ENCODE peak calls at places on chromosomes 11 and 22, in four cellular contexts. C, R, Y and H are unnamed samples.

GRCh38 chr22:20794132-20794990 is 20.4 kb downstream of the SERPIND1 start:
- DNase-seq in Y (no peak), R (no peak), C (no peak), H (no peak)

GRCh38 chr11:14653090-14653489 is 9.5 kb downstream of the PDE3B start:
- DNase-seq in C (no peak), Y (no peak), R (no peak), H (no peak)

GRCh38 chr22:48234011-48234410 is 1471.6 kb downstream of the TBC1D22A start:
- DNase-seq in C (no peak), R (no peak), Y (no peak), H (no peak)

GRCh38 chr11:86043765-86044534 is 24.9 kb downstream of the PICALM start:
- DNase-seq in R (no peak), Y (no peak), C (no peak), H (no peak)

GRCh38 chr11:24496728-24497396 is at the start of gene LUZP2:
- DNase-seq in Y (no peak), C (peak), R (no peak), H (no peak)

GRCh38 chr11:110093407-110094297 is 460 bp downstream of the ZC3H12C start:
- DNase-seq in C (peak), R (peak), Y (no peak), H (peak)

GRCh38 chr11:39365809-39366436 is 2093.5 kb downstream of the LRRC4C start:
- DNase-seq in R (no peak), Y (no peak), C (no peak), H (no peak)

GRCh38 chr11:10693509-10694071 is at the start of gene IRAG1:
- DNase-seq in R (no peak), C (peak), Y (no peak), H (no peak)

GRCh38 chr22:25837288-25837900 is 95.4 kb downstream of the MYO18B start:
- DNase-seq in R (no peak), C (no peak), Y (no peak), H (no peak)

GRCh38 chr11:44632466-44633123 is 67.1 kb downstream of the CD82 start:
- DNase-seq in R (peak), Y (peak), C (peak), H (peak)

GRCh38 chr11:10522921-10523320 is 18.1 kb downstream of the RNF141 start:
- DNase-seq in C (no peak), Y (no peak), R (no peak), H (no peak)

GRCh38 chr22:45632791-45633515 is 38.7 kb upstream of the ATXN10 start:
- DNase-seq in C (no peak), Y (no peak), R (no peak), H (peak)

GRCh38 chr11:86247608-86248007 is 3.1 kb downstream of the EED start:
- DNase-seq in C (no peak), Y (no peak), R (peak), H (no peak)

GRCh38 chr11:89381094-89381493 is 110.1 kb downstream of the NOX4 start:
- DNase-seq in R (no peak), C (no peak), Y (no peak), H (no peak)

GRCh38 chr11:118609380-118610219 is 2.2 kb downstream of the PHLDB1 start:
- DNase-seq in R (no peak), C (peak), Y (no peak), H (no peak)

GRCh38 chr11:86358720-86359119 is 16.0 kb upstream of the CCDC81 start:
- DNase-seq in R (no peak), Y (no peak), C (no peak), H (no peak)

GRCh38 chr11:17004486-17005148 is 9.6 kb downstream of the PLEKHA7 start:
- DNase-seq in C (no peak), R (no peak), Y (no peak), H (no peak)

GRCh38 chr11:30697032-30697431 is 110.9 kb upstream of the MPPED2 start:
- DNase-seq in R (no peak), Y (no peak), C (no peak), H (no peak)

GRCh38 chr11:117826360-117826635 is 1.8 kb upstream of the FXYD2 start:
- DNase-seq in C (no peak), R (no peak), Y (no peak), H (no peak)

GRCh38 chr11:109929308-109929707 is 163.9 kb upstream of the ZC3H12C start:
- DNase-seq in R (no peak), Y (no peak), C (no peak), H (no peak)

GRCh38 chr22:40392618-40393017 is 22.2 kb downstream of the SGSM3 start:
- DNase-seq in R (no peak), C (no peak), Y (no peak), H (no peak)

GRCh38 chr11:120566176-120566575 is 54.6 kb downstream of the GRIK4 start:
- DNase-seq in R (no peak), Y (no peak), C (no peak), H (no peak)

GRCh38 chr11:74438681-74439080 is 28.7 kb downstream of the KCNE3 start:
- DNase-seq in R (no peak), Y (no peak), C (no peak), H (no peak)

GRCh38 chr11:57917632-57918031 is 106.0 kb upstream of the OR9Q1 start:
- DNase-seq in C (no peak), Y (no peak), R (no peak), H (no peak)

GRCh38 chr11:46367244-46367915 is 14.1 kb upstream of the MDK start:
- DNase-seq in C (peak), Y (no peak), R (peak), H (peak)

GRCh38 chr11:78419327-78419726 is 1.7 kb upstream of the GAB2 start:
- DNase-seq in C (no peak), R (no peak), Y (peak), H (no peak)

GRCh38 chr11:103591554-103591953 is 444.9 kb upstream of the DDI1 start:
- DNase-seq in Y (no peak), C (no peak), R (no peak), H (no peak)

GRCh38 chr22:41038732-41039131 is 53.7 kb upstream of the EP300 start:
- DNase-seq in Y (no peak), C (no peak), R (no peak), H (no peak)

GRCh38 chr11:44788536-44789227 is 61.9 kb downstream of the TSPAN18 start:
- DNase-seq in R (no peak), Y (no peak), C (no peak), H (no peak)

GRCh38 chr11:77100166-77101042 is 2.2 kb upstream of the OMP start:
- DNase-seq in Y (no peak), C (no peak), R (no peak), H (no peak)

GRCh38 chr11:44607324-44607962 is 42.0 kb downstream of the CD82 start:
- DNase-seq in R (no peak), Y (no peak), C (no peak), H (no peak)

GRCh38 chr11:65204646-65205601 is 23.2 kb downstream of the CAPN1 start:
- DNase-seq in Y (peak), C (peak), R (peak), H (peak)

GRCh38 chr11:67445515-67445914 is 2.2 kb upstream of the CORO1B start:
- DNase-seq in Y (no peak), C (no peak), R (no peak), H (no peak)

GRCh38 chr11:7965386-7965785 is at the start of gene NLRP10:
- DNase-seq in Y (no peak), C (no peak), R (no peak), H (no peak)

GRCh38 chr11:87304350-87304749 is 266.6 kb downstream of the TMEM135 start:
- DNase-seq in Y (no peak), R (no peak), C (no peak), H (no peak)

GRCh38 chr11:73464347-73464746 is 88.1 kb downstream of the RELT start:
- DNase-seq in R (no peak), C (no peak), Y (no peak), H (no peak)

GRCh38 chr11:17388609-17389204 is at the start of gene KCNJ11:
- DNase-seq in Y (peak), C (peak), R (no peak), H (no peak)

GRCh38 chr22:23179381-23180294 is 671 bp upstream of the BCR start:
- DNase-seq in R (no peak), Y (no peak), C (no peak), H (no peak)
- TF ChIP-seq HMGXB4 in R (peak), Y (no peak), C (no peak), H (no peak)

DNA sequence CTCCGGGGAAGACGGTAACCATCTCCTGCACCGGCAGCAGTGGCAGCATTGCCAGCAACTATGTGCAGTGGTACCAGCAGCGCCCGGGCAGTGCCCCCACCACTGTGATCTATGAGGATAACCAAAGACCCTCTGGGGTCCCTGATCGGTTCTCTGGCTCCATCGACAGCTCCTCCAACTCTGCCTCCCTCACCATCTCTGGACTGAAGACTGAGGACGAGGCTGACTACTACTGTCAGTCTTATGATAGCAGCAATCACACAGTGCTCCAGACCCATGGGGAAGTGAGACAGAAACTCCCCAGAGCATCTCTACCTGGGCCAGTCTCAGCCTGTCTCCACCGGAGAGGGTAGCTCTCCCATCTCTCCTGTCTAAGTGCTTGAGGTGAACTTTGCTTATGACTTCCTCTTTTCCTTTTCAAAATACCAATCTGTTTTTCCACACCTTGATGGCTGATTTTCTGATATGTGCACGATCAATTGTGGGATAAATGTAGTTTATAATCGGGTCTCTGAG is 48.5 kb upstream of the VPREB1 start:
- DNase-seq in Y (no peak), R (no peak), C (no peak), H (no peak)
- TF ChIP-seq HMGXB4 in Y (no peak), R (no peak), C (no peak), H (no peak)

GRCh38 chr11:133919330-133920108 is 37.2 kb downstream of the IGSF9B start:
- DNase-seq in R (no peak), Y (no peak), C (peak), H (no peak)
- TF ChIP-seq HMGXB4 in R (no peak), Y (no peak), C (no peak), H (no peak)

GRCh38 chr11:124108158-124108557 is 7.1 kb upstream of the VWA5A start:
- DNase-seq in C (peak), Y (no peak), R (peak), H (peak)
- TF ChIP-seq HMGXB4 in C (no peak), Y (no peak), R (no peak), H (no peak)

GRCh38 chr11:113730887-113731726 is 25.0 kb upstream of the TMPRSS5 start:
- DNase-seq in R (peak), C (peak), Y (peak), H (peak)
- TF ChIP-seq HMGXB4 in R (no peak), C (no peak), Y (no peak), H (no peak)

GRCh38 chr11:26228778-26229177 is 103.2 kb upstream of the ANO3 start:
- DNase-seq in Y (no peak), R (no peak), C (no peak), H (no peak)
- TF ChIP-seq HMGXB4 in Y (no peak), R (no peak), C (no peak), H (no peak)